ENCODE peak calls at places on chromosome 1, in eight cellular contexts. B is A172; L is SJSA1; V is progenitor cell of endocrine pancreas; I is A549; D is stimulated activated CD8-positive, alpha-beta memory T cell treated with anti-CD3 and anti-CD28 coated beads, Interleukin-4, amount 100 ng/mL, for 1 hour; O is NAMALWA; F is right cardiac atrium. N is an unnamed sample.

GRCh38 chr1:2234762-2235113 is 6.6 kb downstream of the SKI start:
- DNase-seq in O (no peak), F (no peak), D (no peak), V (no peak), L (peak; percentile 36), I (no peak), B (no peak), N (no peak)

GRCh38 chr1:70442486-70442885 is 31.4 kb downstream of the CTH start:
- DNase-seq in V (no peak), O (no peak), F (no peak), L (no peak), I (no peak), B (no peak), D (no peak), N (no peak)

GRCh38 chr1:242542271-242542670 is 17.8 kb upstream of the PLD5 start:
- DNase-seq in L (no peak), V (no peak), D (no peak), O (no peak), B (no peak), F (no peak), I (no peak), N (peak; percentile 48)

GRCh38 chr1:27026621-27027574 is 14.2 kb upstream of the TENT5B start:
- DNase-seq in O (no peak), B (peak; percentile 76), V (no peak), L (peak; percentile 81), I (no peak), D (no peak), F (peak; percentile 84), N (peak; percentile 79)

GRCh38 chr1:55696181-55696580 is 481.0 kb upstream of the USP24 start:
- DNase-seq in V (no peak), D (no peak), I (no peak), F (peak; percentile 54), L (peak; percentile 79), B (no peak), O (no peak), N (peak; percentile 87)

GRCh38 chr1:67280696-67281095 is 27.0 kb upstream of the IL12RB2 start:
- DNase-seq in V (no peak), O (no peak), L (no peak), I (no peak), D (no peak), F (no peak), B (no peak), N (no peak)

GRCh38 chr1:25858906-25859789 is at the start of gene AUNIP:
- DNase-seq in F (peak; percentile 95), L (peak; percentile 86), V (peak; percentile 72), B (peak; percentile 34), I (peak; percentile 82), D (peak; percentile 67), O (peak; percentile 91), N (peak; percentile 74)

GRCh38 chr1:81576996-81577697 is 223.6 kb upstream of the ADGRL2 start:
- DNase-seq in D (no peak), F (no peak), I (no peak), V (no peak), O (no peak), B (no peak), L (no peak), N (no peak)

GRCh38 chr1:178037510-178038253 is 56.2 kb upstream of the RASAL2 start:
- DNase-seq in B (peak; percentile 61), V (peak; percentile 68), F (peak; percentile 97), O (no peak), D (no peak), I (peak; percentile 83), L (peak; percentile 56), N (peak; percentile 61)

N was measured in lower leg skin.